ENCODE peak calls at places on chromosomes 1 and 21, in six cellular contexts. G is stimulated activated naive CD8-positive, alpha-beta T cell treated with anti-CD3 and anti-CD28 coated beads, Interleukin-15, Interleukin-2, amounts not matched to agents 100 U/mL and 50 U/mL, for 24 hours; P is NCI-H524; T is HTR-8/SVneo; N is islet precursor cell; K is GM10248. I is an unnamed sample.

GRCh38 chr1:241639653-241640148 is 468 bp downstream of the CHML start:
- DNase-seq in G (peak), K (peak), N (peak), T (peak), P (peak), I (no peak)

GRCh38 chr1:37716321-37716720 is 24.0 kb downstream of the CDCA8 start:
- DNase-seq in K (no peak), T (no peak), G (no peak), P (no peak), N (no peak), I (no peak)

GRCh38 chr1:208248254-208248935 is 4.2 kb upstream of the PLXNA2 start:
- DNase-seq in N (peak), P (no peak), T (no peak), K (no peak), G (no peak), I (no peak)

GRCh38 chr1:119086830-119087229 is 53.6 kb downstream of the WARS2 start:
- DNase-seq in K (no peak), N (no peak), T (no peak), G (no peak), P (no peak), I (no peak)

GRCh38 chr1:199742547-199742946 is 285.0 kb upstream of the NR5A2 start:
- DNase-seq in N (peak), G (no peak), T (peak), K (no peak), P (no peak), I (peak)

GRCh38 chr1:151739590-151740355 is 18.5 kb downstream of the RIIAD1 start:
- DNase-seq in P (no peak), T (no peak), N (peak), K (no peak), G (no peak), I (no peak)

GRCh38 chr1:41495171-41495948 is 10.9 kb upstream of the EDN2 start:
- DNase-seq in N (peak), P (peak), K (no peak), T (no peak), G (peak), I (no peak)

GRCh38 chr1:9687120-9687875 is 35.8 kb downstream of the PIK3CD start:
- DNase-seq in G (peak), P (peak), K (peak), T (peak), N (peak), I (peak)

GRCh38 chr21:32412162-32412997 is at the start of gene EVA1C:
- DNase-seq in T (no peak), G (peak), N (peak), K (no peak), P (peak), I (no peak)

GRCh38 chr1:245963649-245964048 is 543.4 kb downstream of the SMYD3 start:
- DNase-seq in G (no peak), T (no peak), K (no peak), P (no peak), N (no peak), I (no peak)

GRCh38 chr1:206674745-206675175 is 9.9 kb upstream of the MAPKAPK2 start:
- DNase-seq in T (peak), G (no peak), N (peak), K (no peak), P (no peak), I (peak)

GRCh38 chr1:14929547-14930223 is 223.9 kb upstream of the TMEM51 start:
- DNase-seq in N (peak), P (peak), K (no peak), G (no peak), T (no peak), I (peak)

GRCh38 chr1:77504986-77505385 is 177.5 kb downstream of the ZZZ3 start:
- DNase-seq in K (peak), G (no peak), T (no peak), P (no peak), N (no peak), I (no peak)

GRCh38 chr1:198934414-198934813 is 295.6 kb downstream of the PTPRC start:
- DNase-seq in T (no peak), K (no peak), G (no peak), N (no peak), P (no peak), I (no peak)

GRCh38 chr1:29200905-29201594 is 19.4 kb upstream of the SRSF4 start:
- DNase-seq in T (no peak), N (no peak), P (no peak), K (no peak), G (no peak), I (no peak)

GRCh38 chr21:39562791-39563770 is 49.7 kb upstream of the B3GALT5 start:
- DNase-seq in P (peak), N (no peak), G (no peak), K (no peak), T (no peak), I (no peak)

GRCh38 chr1:216910081-216910840 is 187.0 kb upstream of the ESRRG start:
- DNase-seq in G (no peak), T (no peak), N (no peak), K (no peak), P (no peak), I (peak)

GRCh38 chr1:204084247-204084772 is 11.4 kb downstream of the SOX13 start:
- DNase-seq in K (no peak), N (peak), T (no peak), G (no peak), P (peak), I (no peak)

GRCh38 chr1:160005070-160005469 is 26.7 kb downstream of the PIGM start:
- DNase-seq in P (no peak), K (no peak), N (peak), T (no peak), G (no peak), I (no peak)

GRCh38 chr1:193103759-193104495 is 1.3 kb downstream of the GLRX2 start:
- DNase-seq in K (peak), P (no peak), T (no peak), G (no peak), N (no peak), I (no peak)

GRCh38 chr1:113021430-113022085 is 51.4 kb upstream of the LRIG2 start:
- DNase-seq in G (no peak), P (no peak), N (no peak), T (no peak), K (no peak), I (no peak)

GRCh38 chr1:22044690-22045420 is 7.7 kb upstream of the CDC42 start:
- DNase-seq in T (no peak), K (no peak), N (no peak), G (no peak), P (no peak), I (peak)

I was measured in kidney glomerular epithelial cell.